ENCODE peak calls at places on chromosomes 4 and X, in five cellular contexts. W, E, P, L and B are unnamed samples.
A peak's percentile ranks its signal among the peaks of the same experiment; 100 is the strongest.

GRCh38 chrX:103356897-103357296 is 591 bp downstream of the TCEAL9 start:
- DNase-seq in L (no peak), E (peak; percentile 49), P (no peak), W (no peak), B (no peak)

GRCh38 chr4:127479031-127479622 is 153.6 kb upstream of the INTU start:
- DNase-seq in W (no peak), P (peak; percentile 0), E (peak; percentile 54), L (peak; percentile 22), B (no peak)

GRCh38 chrX:75781618-75782017 is 3.4 kb downstream of the MAGEE2 start:
- DNase-seq in E (no peak), L (no peak), P (no peak), W (no peak), B (no peak)

GRCh38 chr4:152780267-152780811 is 585 bp downstream of the ARFIP1 start:
- DNase-seq in L (peak; percentile 13), W (no peak), E (peak; percentile 49), P (no peak), B (no peak)

GRCh38 chr4:102693266-102693850 is 67.4 kb downstream of the MANBA start:
- DNase-seq in L (no peak), P (no peak), E (no peak), W (no peak), B (no peak)

GRCh38 chrX:150683536-150684146 is 9.6 kb upstream of the MTMR1 start:
- DNase-seq in E (peak; percentile 66), L (no peak), W (no peak), P (peak; percentile 35), B (peak; percentile 66)

GRCh38 chrX:31420711-31421151 is 348.9 kb upstream of the FTHL17 start:
- DNase-seq in W (no peak), L (peak; percentile 10), E (no peak), P (no peak), B (no peak)

GRCh38 chr4:185839204-185839712 is 27.3 kb upstream of the SORBS2 start:
- DNase-seq in E (no peak), L (peak; percentile 97), P (peak; percentile 65), W (no peak), B (no peak)

GRCh38 chrX:150254909-150255308 is 108.2 kb upstream of the MAMLD1 start:
- DNase-seq in E (no peak), L (no peak), P (no peak), W (no peak), B (no peak)

GRCh38 chrX:7462110-7462509 is 314.2 kb upstream of the PUDP start:
- DNase-seq in E (no peak), P (no peak), L (no peak), W (no peak), B (no peak)

GRCh38 chr4:146087856-146088255 is 87.7 kb upstream of the LSM6 start:
- DNase-seq in L (no peak), W (no peak), P (no peak), E (no peak), B (no peak)
- H3K4me1 ChIP-seq in L (no peaks in the 10 kb centered on the region), W (no peaks in the 10 kb centered on the region), P (no peaks in the 10 kb centered on the region), E (no peaks in the 10 kb centered on the region), B (no peaks in the 10 kb centered on the region)

GRCh38 chr4:15651682-15652081 is 3.5 kb downstream of the FBXL5 start:
- DNase-seq in E (no peak), P (no peak), W (no peak), L (no peak), B (no peak)
- H3K4me3 ChIP-seq in E (no peak overlapping the region), P (no peak overlapping the region), W (peak overlapping the region; percentile 37), L (no peak overlapping the region), B (no peak overlapping the region)

GRCh38 chrX:19867938-19868337 is 19.5 kb downstream of the SH3KBP1 start:
- DNase-seq in P (no peak), W (no peak), L (no peak), E (no peak), B (no peak)

GRCh38 chrX:19870710-19871490 is 16.5 kb downstream of the SH3KBP1 start:
- DNase-seq in W (no peak), P (no peak), L (no peak), E (no peak), B (no peak)

GRCh38 chrX:19870206-19870605 is 17.2 kb downstream of the SH3KBP1 start:
- DNase-seq in W (no peak), L (no peak), P (no peak), E (no peak), B (no peak)

GRCh38 chrX:19867411-19867732 is 20.0 kb downstream of the SH3KBP1 start:
- DNase-seq in L (peak; percentile 48), E (no peak), P (no peak), W (no peak), B (no peak)

DNA sequence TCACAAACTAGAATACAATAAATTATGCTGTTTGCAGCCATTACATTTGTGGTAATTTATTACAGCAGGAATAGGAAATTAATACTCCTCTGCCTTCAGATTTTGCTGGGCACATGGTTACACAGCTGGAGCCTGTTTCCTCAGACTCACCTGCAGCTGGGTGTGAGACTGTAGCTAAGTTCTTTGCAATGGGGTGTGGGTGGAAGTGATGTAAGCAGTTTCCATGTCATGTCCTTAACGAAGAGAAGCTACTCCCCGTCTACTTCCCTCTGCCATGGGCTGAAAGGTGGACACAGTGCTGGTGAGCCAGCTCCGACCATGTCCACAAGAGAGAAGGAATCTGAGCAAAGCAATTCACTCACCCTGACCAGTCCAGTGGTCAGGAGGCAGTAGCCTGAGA is 18.2 kb downstream of the SH3KBP1 start:
- DNase-seq in P (no peak), W (no peak), L (no peak), E (no peak), B (no peak)
- H3K4me1 ChIP-seq in P (peaks cover 5% of the 10 kb centered on the region), W (peaks cover 62% of the 10 kb centered on the region), L (peaks cover 3% of the 10 kb centered on the region), E (no peaks in the 10 kb centered on the region), B (peaks cover 12% of the 10 kb centered on the region)

DNA sequence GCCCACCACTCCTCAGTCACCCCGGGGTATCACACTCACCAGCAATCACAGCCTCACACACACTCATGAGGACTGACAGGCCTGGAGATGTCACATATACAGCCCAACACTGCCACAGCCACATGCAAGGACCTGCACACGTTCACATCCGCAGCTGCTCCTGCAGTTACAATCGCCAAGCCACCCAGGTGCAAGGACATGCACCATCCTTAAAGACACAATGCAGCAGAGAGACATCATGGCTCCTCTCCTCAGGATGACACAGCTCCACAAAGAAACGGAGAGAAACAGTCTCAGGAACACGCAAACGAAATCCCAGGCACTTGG is 1.1 kb downstream of the PCSK1N start:
- DNase-seq in E (no peak), L (no peak), W (no peak), P (peak; percentile 13), B (no peak)
- H3K4me3 ChIP-seq in E (no peak overlapping the region), L (peak overlapping the region; percentile 55), W (no peak overlapping the region), P (peak overlapping the region; percentile 69), B (peak overlapping the region; percentile 44)

GRCh38 chrX:42955349-42955748 is 177.4 kb upstream of the PPP1R2C start:
- DNase-seq in W (peak; percentile 45), E (no peak), P (no peak), L (no peak), B (no peak)

GRCh38 chrX:42952621-42953020 is 174.7 kb upstream of the PPP1R2C start:
- DNase-seq in P (no peak), W (no peak), L (no peak), E (no peak), B (no peak)

GRCh38 chrX:42954880-42955279 is 176.9 kb upstream of the PPP1R2C start:
- DNase-seq in L (no peak), P (no peak), W (no peak), E (no peak), B (no peak)

GRCh38 chrX:42948723-42949122 is 170.8 kb upstream of the PPP1R2C start:
- DNase-seq in W (no peak), E (no peak), L (no peak), P (no peak), B (no peak)

GRCh38 chrX:42951747-42952146 is 173.8 kb upstream of the PPP1R2C start:
- DNase-seq in W (no peak), L (no peak), P (no peak), E (no peak), B (no peak)
- H3K4me1 ChIP-seq in W (peaks cover 4% of the 10 kb centered on the region), L (no peaks in the 10 kb centered on the region), P (no peaks in the 10 kb centered on the region), E (no peaks in the 10 kb centered on the region), B (peaks cover 17% of the 10 kb centered on the region)

DNA sequence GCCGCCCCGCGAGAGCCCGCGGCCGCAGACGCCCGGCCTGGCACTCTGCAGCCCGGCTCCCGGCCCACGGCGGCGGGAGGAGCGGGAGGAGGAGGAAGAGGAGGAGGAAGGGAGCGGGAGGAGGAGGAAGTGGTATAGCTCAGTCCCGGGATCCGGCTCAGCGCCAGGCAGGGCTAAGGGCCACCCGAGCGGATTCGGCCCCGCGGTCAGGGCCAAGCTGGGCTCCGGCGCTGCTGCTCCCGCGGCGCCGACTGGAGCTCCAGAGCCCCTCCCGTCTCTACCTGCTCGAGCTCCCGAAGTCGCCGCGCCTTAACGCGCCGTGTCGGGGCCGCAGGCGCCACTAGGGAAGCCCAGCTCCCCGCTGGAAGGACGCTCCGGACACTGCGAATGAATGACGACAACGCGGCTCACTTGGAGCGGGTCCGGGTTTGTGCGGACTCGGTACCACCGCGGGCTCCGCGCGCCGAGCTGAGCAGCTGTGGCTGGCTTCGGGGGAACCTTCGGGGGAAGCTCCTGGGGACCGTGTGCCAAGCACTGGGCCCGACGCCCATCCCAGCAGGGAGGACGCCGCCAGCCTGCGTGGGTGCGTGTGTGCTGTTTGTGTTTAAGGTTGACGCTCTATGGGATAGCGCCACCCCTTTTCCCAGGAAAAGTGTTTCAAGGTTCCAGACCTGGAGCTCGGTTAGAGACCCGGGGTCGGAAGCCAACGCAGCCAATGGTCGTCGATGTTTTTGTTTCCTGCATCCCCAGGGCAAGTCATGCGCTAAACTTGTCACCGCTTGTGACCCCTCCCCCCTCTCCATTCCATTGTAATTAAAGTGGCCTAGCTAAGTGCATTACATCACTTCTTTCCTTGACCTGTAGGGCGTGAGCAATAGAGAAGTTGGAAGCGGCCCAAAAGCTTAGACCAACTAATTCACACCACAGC is at the start of gene TBC1D9:
- DNase-seq in P (peak; percentile 49), W (peak; percentile 25), E (peak; percentile 9), L (peak; percentile 80), B (peak; percentile 18)
- H3K4me3 ChIP-seq in P (peak within 1 kb of the TSS; percentile 77), W (peak within 1 kb of the TSS; percentile 78), E (no peak within 1 kb of the TSS), L (peak within 1 kb of the TSS; percentile 82), B (no peak within 1 kb of the TSS)

GRCh38 chr4:6991249-6991648 is 51.9 kb upstream of the TADA2B start:
- DNase-seq in L (no peak), E (no peak), P (no peak), W (no peak), B (no peak)

GRCh38 chr4:6988016-6988715 is 55.0 kb upstream of the TADA2B start:
- DNase-seq in P (no peak), L (no peak), E (peak; percentile 43), W (no peak), B (no peak)

GRCh38 chr4:6990661-6991060 is 52.5 kb upstream of the TADA2B start:
- DNase-seq in W (no peak), L (no peak), P (no peak), E (no peak), B (no peak)

GRCh38 chr4:6987566-6987920 is 55.6 kb upstream of the TADA2B start:
- DNase-seq in P (no peak), E (peak; percentile 56), L (peak; percentile 21), W (no peak), B (no peak)

GRCh38 chr4:6989331-6989923 is 53.7 kb upstream of the TADA2B start:
- DNase-seq in E (no peak), P (no peak), W (no peak), L (no peak), B (no peak)
- H3K4me1 ChIP-seq in E (peaks cover 39% of the 10 kb centered on the region), P (peaks cover 38% of the 10 kb centered on the region), W (peaks cover 34% of the 10 kb centered on the region), L (peaks cover 34% of the 10 kb centered on the region), B (peaks cover 37% of the 10 kb centered on the region)

GRCh38 chrX:18428006-18428405 is 2.6 kb downstream of the CDKL5 start:
- DNase-seq in E (no peak), W (no peak), L (no peak), P (no peak), B (no peak)
- H3K4me3 ChIP-seq in E (no peak overlapping the region), W (no peak overlapping the region), L (no peak overlapping the region), P (no peak overlapping the region), B (no peak overlapping the region)